ENCODE peak calls at places on chromosomes 13 and 19, in five cellular contexts. G, B, R, Y and K are unnamed samples.

GRCh38 chr13:30818323-30818960 is 83.1 kb downstream of the ALOX5AP start:
- DNase-seq in G (no peak), B (no peak), Y (no peak), R (no peak), K (no peak)

GRCh38 chr13:101139076-101139475 is 277.2 kb downstream of the NALCN start:
- DNase-seq in R (no peak), Y (no peak), G (no peak), B (no peak), K (no peak)

GRCh38 chr13:84455143-84455905 is 573.0 kb upstream of the SLITRK1 start:
- DNase-seq in Y (no peak), G (no peak), B (peak), R (no peak), K (no peak)

GRCh38 chr19:35533822-35534521 is 716 bp downstream of the GAPDHS start:
- DNase-seq in G (no peak), B (no peak), Y (peak), R (no peak), K (no peak)

GRCh38 chr19:20863176-20863575 is 59.9 kb upstream of the ZNF85 start:
- DNase-seq in B (no peak), R (no peak), G (no peak), Y (peak), K (no peak)

GRCh38 chr19:18450021-18450933 is 12.3 kb upstream of the ISYNA1 start:
- DNase-seq in B (no peak), G (no peak), Y (no peak), R (no peak), K (no peak)

GRCh38 chr19:47757617-47758432 is 12.5 kb downstream of the NOP53 start:
- DNase-seq in B (no peak), R (peak), Y (no peak), G (no peak), K (no peak)

GRCh38 chr13:112733112-112733511 is 43.3 kb downstream of the ATP11A start:
- DNase-seq in B (peak), R (no peak), G (no peak), Y (no peak), K (no peak)

GRCh38 chr19:34667349-34668076 is 9.4 kb downstream of the SCGB2B2 start:
- DNase-seq in B (no peak), R (peak), G (no peak), Y (no peak), K (peak)

GRCh38 chr19:15862444-15862843 is 35.4 kb downstream of the CYP4F2 start:
- DNase-seq in G (no peak), B (no peak), R (no peak), Y (no peak), K (no peak)
- TF ChIP-seq JUND in G (no peak), B (no peak), R (no peak), Y (no peak), K (no peak)

GRCh38 chr19:53853707-53854106 is 14.0 kb upstream of the MYADM start:
- DNase-seq in Y (no peak), G (no peak), B (no peak), R (no peak), K (no peak)

GRCh38 chr19:53847555-53847954 is 20.1 kb upstream of the MYADM start:
- DNase-seq in R (no peak), G (no peak), B (no peak), Y (no peak), K (no peak)

GRCh38 chr19:53844849-53845246 is 20.7 kb upstream of the NLRP12 start:
- DNase-seq in R (no peak), B (no peak), Y (no peak), G (no peak), K (no peak)

DNA sequence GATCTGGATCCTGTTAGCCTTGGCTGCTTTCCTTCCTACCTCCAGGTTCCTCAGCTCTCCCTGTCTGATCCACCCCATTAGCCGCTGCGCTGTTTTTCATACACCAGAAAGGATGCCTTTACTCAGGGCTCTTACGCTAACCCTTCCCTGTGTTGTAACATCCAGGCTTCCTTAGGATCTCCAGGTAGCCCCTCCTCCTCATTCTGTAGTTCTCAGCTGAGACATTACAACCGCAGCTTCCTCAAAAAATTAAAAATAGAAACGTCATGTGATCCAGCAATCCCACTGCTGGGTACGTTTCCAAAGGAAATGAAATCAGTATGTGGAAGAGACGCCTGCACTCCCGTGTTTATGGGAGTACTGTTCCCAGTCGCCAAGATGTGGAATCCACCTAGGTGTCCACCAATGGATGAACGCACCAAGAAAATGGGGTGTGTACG is 18.4 kb upstream of the MYADM start:
- DNase-seq in G (no peak), B (no peak), R (no peak), Y (no peak), K (no peak)
- TF ChIP-seq JUND in G (no peak), B (no peak), R (no peak), Y (no peak), K (no peak)

GRCh38 chr13:92896842-92897241 is 329.8 kb upstream of the GPC6 start:
- DNase-seq in Y (no peak), G (no peak), B (peak), R (no peak), K (peak)
- TF ChIP-seq JUND in Y (no peak), G (no peak), B (no peak), R (no peak), K (no peak)

GRCh38 chr19:40604647-40605200 is 3.6 kb downstream of the LTBP4 start:
- DNase-seq in Y (no peak), R (peak), G (no peak), B (no peak), K (peak)

GRCh38 chr19:40603719-40604646 is 2.8 kb downstream of the LTBP4 start:
- DNase-seq in Y (peak), G (peak), B (peak), R (peak), K (peak)

GRCh38 chr19:40607311-40607871 is 6.2 kb downstream of the LTBP4 start:
- DNase-seq in B (no peak), R (no peak), G (no peak), Y (no peak), K (no peak)

GRCh38 chr19:40603071-40603718 is 2.0 kb downstream of the LTBP4 start:
- DNase-seq in Y (no peak), G (no peak), R (no peak), B (no peak), K (peak)

GRCh38 chr19:40605201-40605971 is 4.2 kb downstream of the LTBP4 start:
- DNase-seq in G (peak), B (peak), R (peak), Y (peak), K (peak)
- TF ChIP-seq JUND in G (no peak), B (no peak), R (peak), Y (no peak), K (no peak)

GRCh38 chr13:44422755-44423643 is 49.4 kb downstream of the SERP2 start:
- DNase-seq in G (no peak), B (no peak), R (no peak), Y (peak), K (no peak)
- TF ChIP-seq JUND in G (no peak), B (no peak), R (no peak), Y (no peak), K (no peak)

DNA sequence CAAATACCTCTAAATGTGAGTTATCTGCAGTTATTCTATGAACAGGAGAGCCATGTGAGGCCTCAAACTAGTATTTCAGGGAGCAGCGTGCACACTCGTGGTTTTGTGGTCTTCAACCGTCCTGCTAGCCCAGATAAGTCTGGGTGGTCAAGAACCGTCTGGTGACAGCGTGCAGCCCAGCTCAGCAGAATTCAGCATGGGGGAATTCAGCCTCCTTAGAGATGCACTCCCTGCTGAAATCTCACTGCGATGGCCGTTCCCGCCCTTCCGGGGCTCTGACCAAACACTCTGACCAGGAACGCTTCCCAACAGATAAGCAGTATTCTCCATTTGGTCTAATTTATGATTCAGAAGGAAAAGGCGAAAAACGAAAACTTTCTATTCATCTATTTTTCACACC is 3.1 kb downstream of the ANKRD27 start:
- DNase-seq in Y (no peak), B (no peak), R (no peak), G (no peak), K (no peak)
- TF ChIP-seq JUND in Y (no peak), B (no peak), R (peak), G (no peak), K (no peak)

DNA sequence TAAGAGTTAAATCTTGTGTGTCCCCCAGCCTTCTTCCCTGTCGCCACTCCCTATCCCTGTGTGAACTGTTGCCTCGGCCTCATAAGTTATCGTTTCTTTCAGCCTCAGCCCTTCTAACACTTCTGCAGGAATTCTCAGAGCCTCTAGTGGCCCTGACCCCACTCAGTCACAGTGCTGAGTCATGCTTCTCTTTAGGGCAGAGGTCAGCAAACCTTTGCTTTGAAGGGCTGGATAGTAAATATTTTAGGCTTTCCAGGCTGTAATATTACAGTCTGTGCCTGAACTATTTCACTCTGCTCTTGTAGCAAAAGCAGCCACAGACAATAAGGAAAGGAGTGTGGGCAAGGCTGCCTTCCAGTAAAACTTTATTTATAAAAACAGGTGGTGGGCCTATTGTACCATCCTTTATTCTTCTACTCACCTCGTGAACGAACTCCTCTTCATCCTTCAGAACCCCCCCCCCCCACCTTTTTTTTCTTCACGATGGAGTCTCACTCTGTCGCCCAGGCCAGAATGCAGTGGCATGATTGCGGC is 22.1 kb downstream of the MYO9B start:
- DNase-seq in Y (no peak), R (peak), B (no peak), G (no peak), K (no peak)
- TF ChIP-seq JUND in Y (no peak), R (peak), B (peak), G (no peak), K (no peak)